ENCODE peak calls at places on chromosome 12, in seven cellular contexts. E, G, Z, X, S, D and H are unnamed samples.

GRCh38 chr12:54355104-54355815 is 9.0 kb downstream of the GPR84 start:
- DNase-seq in E (no peak), X (no peak), G (no peak), Z (no peak), S (no peak), D (no peak), H (no peak)

GRCh38 chr12:27163048-27163715 is 80.8 kb upstream of the C12orf71 start:
- DNase-seq in Z (no peak), S (no peak), E (no peak), X (peak), G (no peak), D (no peak), H (peak)

GRCh38 chr12:95601626-95602025 is 50.4 kb upstream of the USP44 start:
- DNase-seq in S (no peak), D (no peak), Z (no peak), E (no peak), X (no peak), G (no peak), H (no peak)

GRCh38 chr12:3662516-3662915 is 90.4 kb downstream of the CRACR2A start:
- DNase-seq in E (no peak), D (no peak), S (no peak), Z (no peak), X (no peak), G (no peak), H (no peak)

GRCh38 chr12:14774944-14775651 is 28.2 kb downstream of the WBP11 start:
- DNase-seq in G (no peak), D (peak), Z (no peak), S (peak), X (peak), E (no peak), H (no peak)

GRCh38 chr12:16003460-16003859 is 92.3 kb downstream of the DERA start:
- DNase-seq in D (no peak), Z (no peak), S (no peak), E (no peak), X (no peak), G (no peak), H (no peak)

GRCh38 chr12:93573552-93574223 is 1.2 kb downstream of the SOCS2 start:
- DNase-seq in G (no peak), X (peak), Z (no peak), S (no peak), E (no peak), D (no peak), H (no peak)

GRCh38 chr12:16165506-16165905 is 112.0 kb downstream of the SLC15A5 start:
- DNase-seq in G (peak), Z (peak), X (peak), D (no peak), E (no peak), S (no peak), H (peak)

GRCh38 chr12:28253175-28253641 is 63.0 kb downstream of the CCDC91 start:
- DNase-seq in E (no peak), X (no peak), S (no peak), Z (no peak), D (peak), G (no peak), H (no peak)

GRCh38 chr12:30788754-30789153 is 34.0 kb upstream of the CAPRIN2 start:
- DNase-seq in Z (no peak), E (no peak), G (no peak), D (no peak), X (no peak), S (no peak), H (no peak)

GRCh38 chr12:123957191-123957590 is 15.4 kb downstream of the CCDC92 start:
- DNase-seq in E (no peak), X (no peak), S (no peak), D (no peak), Z (no peak), G (no peak), H (no peak)

GRCh38 chr12:124032265-124032886 is 59.4 kb downstream of the ZNF664 start:
- DNase-seq in Z (peak), E (no peak), G (peak), D (peak), S (no peak), X (peak), H (peak)

GRCh38 chr12:32788405-32788804 is 32.7 kb upstream of the YARS2 start:
- DNase-seq in X (no peak), D (no peak), E (no peak), Z (no peak), G (no peak), S (no peak), H (no peak)

GRCh38 chr12:113735146-113735545 is 231.0 kb downstream of the RBM19 start:
- DNase-seq in X (no peak), S (no peak), E (no peak), G (no peak), D (no peak), Z (no peak), H (no peak)

GRCh38 chr12:100576311-100577036 is 3.0 kb downstream of the GAS2L3 start:
- DNase-seq in Z (no peak), X (peak), S (no peak), E (no peak), G (no peak), D (no peak), H (no peak)

GRCh38 chr12:67669925-67670631 is 21.5 kb downstream of the DYRK2 start:
- DNase-seq in D (no peak), E (no peak), Z (no peak), X (peak), S (no peak), G (no peak), H (no peak)

GRCh38 chr12:30613119-30613830 is 82.4 kb downstream of the IPO8 start:
- DNase-seq in X (peak), D (no peak), E (no peak), S (no peak), Z (no peak), G (no peak), H (no peak)

GRCh38 chr12:89733579-89734201 is 25.1 kb upstream of the ATP2B1 start:
- DNase-seq in D (peak), X (no peak), Z (no peak), G (no peak), S (no peak), E (no peak), H (peak)

GRCh38 chr12:69993433-69993832 is 168.4 kb downstream of the MYRFL start:
- DNase-seq in G (no peak), Z (no peak), E (no peak), X (no peak), S (no peak), D (no peak), H (no peak)

GRCh38 chr12:57213763-57214397 is 2.7 kb upstream of the NXPH4 start:
- DNase-seq in E (no peak), Z (no peak), G (no peak), S (no peak), D (no peak), X (no peak), H (no peak)